ENCODE peak calls at places on chromosomes 3 and 15, in ten cellular contexts. V, O, P, B, R, Q, S, G, W and A are unnamed samples.

GRCh38 chr15:25331860-25332259 is 107.0 kb downstream of the UBE3A start:
- DNase-seq in V (no peak), O (no peak), P (no peak), B (no peak), R (no peak), Q (no peak), S (no peak), G (no peak), W (no peak), A (no peak)

GRCh38 chr3:100427694-100428093 is 26.4 kb downstream of the LNP1 start:
- DNase-seq in V (peak), O (no peak), P (no peak), B (no peak), R (no peak), Q (no peak), S (no peak), G (no peak), W (no peak), A (no peak)

GRCh38 chr3:189490337-189490736 is 140.9 kb upstream of the TP63 start:
- DNase-seq in V (no peak), O (no peak), P (no peak), B (no peak), R (no peak), Q (no peak), S (no peak), G (no peak), W (no peak), A (no peak)

GRCh38 chr3:110995461-110996226 is 76.0 kb upstream of the NECTIN3 start:
- DNase-seq in V (peak), O (no peak), P (no peak), B (no peak), R (no peak), Q (no peak), S (peak), G (no peak), W (no peak), A (no peak)

GRCh38 chr3:139534444-139534812 is 5.1 kb downstream of the RBP1 start:
- DNase-seq in V (peak), O (peak), P (no peak), B (peak), R (peak), Q (no peak), S (peak), G (peak), W (no peak), A (no peak)

GRCh38 chr15:69314174-69314573 is 15.5 kb downstream of the PAQR5 start:
- DNase-seq in V (no peak), O (no peak), P (no peak), B (no peak), R (no peak), Q (no peak), S (no peak), G (no peak), W (no peak), A (peak)

GRCh38 chr3:134352031-134352671 is 22.1 kb downstream of the AMOTL2 start:
- DNase-seq in V (peak), O (no peak), P (no peak), B (no peak), R (no peak), Q (no peak), S (no peak), G (no peak), W (no peak), A (no peak)

GRCh38 chr15:57821826-57822225 is 115.3 kb downstream of the POLR2M start:
- DNase-seq in V (no peak), O (peak), P (no peak), B (no peak), R (no peak), Q (no peak), S (no peak), G (no peak), W (no peak), A (no peak)

GRCh38 chr15:58934521-58934920 is 1.0 kb upstream of the SLTM start:
- DNase-seq in V (no peak), O (no peak), P (no peak), B (no peak), R (peak), Q (no peak), S (peak), G (no peak), W (no peak), A (no peak)

GRCh38 chr3:113261996-113262665 is 50.8 kb downstream of the BOC start:
- DNase-seq in V (peak), O (no peak), P (no peak), B (no peak), R (no peak), Q (no peak), S (no peak), G (no peak), W (no peak), A (no peak)

GRCh38 chr3:41265011-41265545 is 65.8 kb downstream of the CTNNB1 start:
- DNase-seq in V (peak), O (no peak), P (no peak), B (no peak), R (no peak), Q (no peak), S (peak), G (no peak), W (no peak), A (no peak)

GRCh38 chr3:157078131-157078835 is 81.7 kb downstream of the CCNL1 start:
- DNase-seq in V (no peak), O (no peak), P (no peak), B (no peak), R (peak), Q (no peak), S (peak), G (no peak), W (no peak), A (no peak)

GRCh38 chr15:39429898-39430357 is 151.0 kb upstream of the THBS1 start:
- DNase-seq in V (peak), O (no peak), P (no peak), B (no peak), R (no peak), Q (peak), S (peak), G (no peak), W (no peak), A (no peak)